ENCODE peak calls at places on chromosomes 4 and X, in six cellular contexts. F is NCI-H1105 treated with DMSO at 0.1 percent for 48 hours, O is iris pigment epithelial cell, Z is hypothalamus, K is KBM-7, G is A673. A is an unnamed sample.

GRCh38 chr4:19774690-19775256 is 476.9 kb upstream of the SLIT2 start:
- DNase-seq in F (no peak), O (no peak), Z (no peak), K (no peak), G (no peak), A (no peak)

GRCh38 chrX:57211906-57212305 is 74.6 kb upstream of the FAAH2 start:
- DNase-seq in F (no peak), O (no peak), Z (no peak), K (no peak), G (no peak), A (no peak)

GRCh38 chr4:120228086-120228485 is 161.4 kb upstream of the MAD2L1 start:
- DNase-seq in F (no peak), O (peak; percentile 89), Z (no peak), K (no peak), G (no peak), A (peak; percentile 60)

GRCh38 chrX:39205467-39205866 is 404.2 kb downstream of the MID1IP1 start:
- DNase-seq in F (no peak), O (no peak), Z (no peak), K (no peak), G (no peak), A (no peak)

GRCh38 chr4:102493794-102494193 is 7.4 kb upstream of the NFKB1 start:
- DNase-seq in F (peak; percentile 88), O (no peak), Z (no peak), K (peak; percentile 21), G (no peak), A (no peak)

GRCh38 chr4:11218692-11219091 is 210.0 kb downstream of the HS3ST1 start:
- DNase-seq in F (no peak), O (peak; percentile 5), Z (no peak), K (no peak), G (no peak), A (no peak)

GRCh38 chr4:170853422-170854021 is 763.8 kb upstream of the AADAT start:
- DNase-seq in F (no peak), O (peak; percentile 31), Z (no peak), K (peak; percentile 71), G (peak; percentile 68), A (no peak)

GRCh38 chrX:79259073-79259689 is 108.0 kb downstream of the ITM2A start:
- DNase-seq in F (no peak), O (no peak), Z (no peak), K (peak; percentile 97), G (peak; percentile 88), A (no peak)

GRCh38 chrX:49838374-49838773 is 9.3 kb downstream of the PAGE4 start:
- DNase-seq in F (peak; percentile 14), O (peak; percentile 22), Z (no peak), K (peak; percentile 65), G (peak; percentile 33), A (no peak)

GRCh38 chrX:129239371-129239770 is 283.9 kb downstream of the SMARCA1 start:
- DNase-seq in F (no peak), O (peak; percentile 58), Z (no peak), K (no peak), G (no peak), A (no peak)

GRCh38 chr4:147825451-147826287 is 93.8 kb downstream of the ARHGAP10 start:
- DNase-seq in F (no peak), O (no peak), Z (no peak), K (peak; percentile 72), G (no peak), A (no peak)

GRCh38 chr4:45284400-45285085 is 558.2 kb upstream of the GNPDA2 start:
- DNase-seq in F (no peak), O (no peak), Z (no peak), K (no peak), G (no peak), A (no peak)

GRCh38 chrX:2498781-2499302 is 1.9 kb downstream of the DHRSX start:
- DNase-seq in F (no peak), O (peak; percentile 36), Z (no peak), K (peak; percentile 74), G (peak; percentile 64), A (no peak)

GRCh38 chrX:108316456-108316855 is 121.8 kb downstream of the COL4A6 start:
- DNase-seq in F (no peak), O (no peak), Z (no peak), K (no peak), G (no peak), A (no peak)

GRCh38 chr4:146333187-146333894 is 119.0 kb downstream of the REELD1 start:
- DNase-seq in F (no peak), O (peak; percentile 89), Z (no peak), K (peak; percentile 27), G (peak; percentile 47), A (peak; percentile 46)

GRCh38 chr4:86921608-86922252 is 13.1 kb upstream of the AFF1 start:
- DNase-seq in F (no peak), O (peak; percentile 62), Z (no peak), K (no peak), G (no peak), A (peak; percentile 73)

GRCh38 chr4:45437381-45437780 is 686.5 kb downstream of the GABRG1 start:
- DNase-seq in F (no peak), O (no peak), Z (no peak), K (no peak), G (no peak), A (no peak)

GRCh38 chr4:69984030-69984443 is 11.7 kb upstream of the STATH start:
- DNase-seq in F (peak; percentile 34), O (peak; percentile 80), Z (no peak), K (no peak), G (peak; percentile 0), A (peak; percentile 78)

GRCh38 chr4:122044496-122044895 is 92.6 kb upstream of the TRPC3 start:
- DNase-seq in F (no peak), O (peak; percentile 31), Z (no peak), K (no peak), G (no peak), A (peak; percentile 71)

GRCh38 chr4:111937368-111937767 is 207.9 kb upstream of the FAM241A start:
- DNase-seq in F (peak; percentile 47), O (peak; percentile 47), Z (no peak), K (peak; percentile 9), G (peak; percentile 67), A (peak; percentile 47)

GRCh38 chr4:26173619-26174018 is 147.2 kb upstream of the RBPJ start:
- DNase-seq in F (no peak), O (peak; percentile 73), Z (no peak), K (no peak), G (no peak), A (no peak)

GRCh38 chr4:20017035-20017434 is 234.7 kb upstream of the SLIT2 start:
- DNase-seq in F (no peak), O (peak; percentile 88), Z (no peak), K (no peak), G (no peak), A (peak; percentile 75)

GRCh38 chr4:80529021-80529420 is 193.5 kb downstream of the CFAP299 start:
- DNase-seq in F (no peak), O (no peak), Z (no peak), K (no peak), G (no peak), A (peak; percentile 13)

GRCh38 chr4:52870225-52870624 is 8.1 kb downstream of the RASL11B start:
- DNase-seq in F (peak; percentile 48), O (no peak), Z (no peak), K (no peak), G (no peak), A (no peak)

GRCh38 chr4:1357356-1358248 is 10.6 kb downstream of the UVSSA start:
- DNase-seq in F (no peak), O (no peak), Z (no peak), K (no peak), G (no peak), A (no peak)

GRCh38 chr4:88320780-88321373 is 36.5 kb upstream of the PPM1K start:
- DNase-seq in F (no peak), O (peak; percentile 71), Z (no peak), K (peak; percentile 54), G (no peak), A (peak; percentile 32)

GRCh38 chr4:119113033-119113655 is 22.5 kb upstream of the MYOZ2 start:
- DNase-seq in F (no peak), O (peak; percentile 96), Z (no peak), K (peak; percentile 74), G (peak; percentile 61), A (peak; percentile 81)

GRCh38 chr4:40349561-40350198 is 14.5 kb downstream of the CHRNA9 start:
- DNase-seq in F (no peak), O (peak; percentile 46), Z (no peak), K (no peak), G (no peak), A (no peak)

GRCh38 chr4:71941001-71941400 is 90.8 kb upstream of the NPFFR2 start:
- DNase-seq in F (no peak), O (peak; percentile 5), Z (no peak), K (peak; percentile 11), G (peak; percentile 45), A (peak; percentile 22)

GRCh38 chr4:61173799-61174198 is 26.3 kb upstream of the ADGRL3 start:
- DNase-seq in F (no peak), O (peak; percentile 1), Z (no peak), K (no peak), G (no peak), A (no peak)

GRCh38 chr4:128455076-128455345 is 167.4 kb upstream of the PGRMC2 start:
- DNase-seq in F (no peak), O (no peak), Z (no peak), K (no peak), G (no peak), A (no peak)

GRCh38 chr4:87227704-87228560 is 7.5 kb upstream of the KLHL8 start:
- DNase-seq in F (no peak), O (no peak), Z (no peak), K (no peak), G (no peak), A (no peak)

A was measured in NCI-H226.